ENCODE peak calls at places on chromosomes 13 and 19, in four cellular contexts. X is SK-N-SH, K is H1, B is K562. M is an unnamed sample.
A peak's percentile ranks its signal among the peaks of the same experiment; 100 is the strongest.

GRCh38 chr13:113881614-113882265 is 17.9 kb upstream of the GAS6 start:
- DNase-seq in X (no peak), K (no peak), B (no peak), M (no peak)

GRCh38 chr19:18408053-18408476 is 10.6 kb upstream of the LRRC25 start:
- DNase-seq in X (peak; percentile 62), K (peak; percentile 86), B (peak; percentile 81), M (peak; percentile 74)

GRCh38 chr13:43357435-43358065 is 334.2 kb downstream of the DNAJC15 start:
- DNase-seq in X (no peak), K (no peak), B (no peak), M (no peak)

GRCh38 chr13:33518442-33518841 is 232.9 kb upstream of the STARD13 start:
- DNase-seq in X (no peak), K (no peak), B (no peak), M (no peak)

GRCh38 chr19:29596885-29597525 is 9.1 kb upstream of the POP4 start:
- DNase-seq in X (no peak), K (no peak), B (peak; percentile 45), M (no peak)

GRCh38 chr19:35592226-35592625 is 6.3 kb downstream of the PMIS2 start:
- DNase-seq in X (peak; percentile 41), K (peak; percentile 53), B (peak; percentile 57), M (peak; percentile 40)

GRCh38 chr19:2751438-2751830 is 11.6 kb upstream of the SLC39A3 start:
- DNase-seq in X (no peak), K (no peak), B (no peak), M (no peak)

GRCh38 chr19:2487090-2487489 is 11.2 kb downstream of the GADD45B start:
- DNase-seq in X (no peak), K (no peak), B (no peak), M (no peak)

GRCh38 chr13:50149143-50149703 is 134.0 kb downstream of the KCNRG start:
- DNase-seq in X (no peak), K (no peak), B (no peak), M (no peak)

GRCh38 chr13:110109910-110110309 is 197.0 kb downstream of the COL4A1 start:
- DNase-seq in X (no peak), K (no peak), B (no peak), M (no peak)

GRCh38 chr19:2507109-2507508 is 31.2 kb downstream of the GADD45B start:
- DNase-seq in X (no peak), K (no peak), B (peak; percentile 45), M (no peak)

GRCh38 chr13:97121894-97122293 is 100.2 kb upstream of the MBNL2 start:
- DNase-seq in X (no peak), K (no peak), B (no peak), M (no peak)

GRCh38 chr19:3441089-3441985 is 39.0 kb downstream of the SMIM24 start:
- DNase-seq in X (no peak), K (no peak), B (no peak), M (no peak)

GRCh38 chr13:113318956-113319355 is 21.9 kb downstream of the LAMP1 start:
- DNase-seq in X (no peak), K (no peak), B (no peak), M (no peak)

GRCh38 chr13:112056284-112056727 is 10.6 kb upstream of the SOX1 start:
- DNase-seq in X (peak; percentile 38), K (peak; percentile 79), B (no peak), M (peak; percentile 71)

GRCh38 chr13:40662866-40663265 is 3.6 kb downstream of the FOXO1 start:
- DNase-seq in X (no peak), K (no peak), B (no peak), M (no peak)

GRCh38 chr13:42990991-42991891 is 800 bp downstream of the EPSTI1 start:
- DNase-seq in X (no peak), K (no peak), B (no peak), M (no peak)

GRCh38 chr19:41327076-41327475 is 17.1 kb downstream of the CCDC97 start:
- DNase-seq in X (no peak), K (no peak), B (no peak), M (no peak)

GRCh38 chr13:66353664-66354063 is 876.5 kb downstream of the PCDH9 start:
- DNase-seq in X (no peak), K (no peak), B (peak; percentile 3), M (no peak)

GRCh38 chr13:32033744-32034143 is 2.2 kb downstream of the FRY start:
- DNase-seq in X (no peak), K (no peak), B (no peak), M (no peak)

GRCh38 chr13:98450495-98451167 is 126.3 kb downstream of the STK24 start:
- DNase-seq in X (no peak), K (no peak), B (no peak), M (no peak)

GRCh38 chr13:85675508-85675907 is 123.7 kb downstream of the SLITRK6 start:
- DNase-seq in X (no peak), K (no peak), B (no peak), M (no peak)

GRCh38 chr19:33125929-33126388 is 6.0 kb upstream of the WDR88 start:
- DNase-seq in X (peak; percentile 81), K (peak; percentile 58), B (peak; percentile 75), M (peak; percentile 45)

GRCh38 chr13:112007191-112007590 is 59.8 kb upstream of the SOX1 start:
- DNase-seq in X (no peak), K (no peak), B (no peak), M (no peak)

GRCh38 chr13:37618554-37618953 is 20.0 kb upstream of the POSTN start:
- DNase-seq in X (no peak), K (no peak), B (no peak), M (no peak)

GRCh38 chr19:6551607-6552450 is 21.0 kb downstream of the TNFSF9 start:
- DNase-seq in X (peak; percentile 70), K (peak; percentile 86), B (peak; percentile 74), M (peak; percentile 82)

DNA sequence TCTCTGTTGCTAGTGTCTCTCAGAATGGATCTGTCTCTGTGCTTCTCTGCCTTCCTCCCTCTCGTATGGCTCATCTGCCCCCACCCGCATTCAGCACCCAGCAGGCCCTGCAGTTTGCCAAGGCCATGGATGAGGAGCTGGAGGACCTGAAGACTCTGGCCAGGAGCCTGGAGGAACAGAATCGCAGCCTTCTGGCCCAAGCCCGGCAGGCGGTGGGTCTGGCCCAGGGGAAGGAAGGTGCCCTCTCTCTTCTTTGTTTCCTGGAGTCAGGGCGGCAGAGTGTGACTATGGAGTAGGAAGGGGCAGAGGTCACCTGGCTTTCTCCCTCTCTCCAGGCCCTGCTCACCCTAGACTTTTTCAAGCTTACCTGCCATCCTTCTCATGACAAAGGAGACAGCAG is 10.9 kb downstream of the KASH5 start:
- DNase-seq in X (no peak), K (no peak), B (no peak), M (no peak)
- TF ChIP-seq TEAD4 in X (no peak), K (no peak), B (no peak), M (no peak)

GRCh38 chr19:16527971-16528521 is 14.2 kb downstream of the CHERP start:
- DNase-seq in X (peak; percentile 61), K (peak; percentile 70), B (peak; percentile 48), M (peak; percentile 59)
- TF ChIP-seq TEAD4 in X (no peak), K (no peak), B (no peak), M (no peak)

DNA sequence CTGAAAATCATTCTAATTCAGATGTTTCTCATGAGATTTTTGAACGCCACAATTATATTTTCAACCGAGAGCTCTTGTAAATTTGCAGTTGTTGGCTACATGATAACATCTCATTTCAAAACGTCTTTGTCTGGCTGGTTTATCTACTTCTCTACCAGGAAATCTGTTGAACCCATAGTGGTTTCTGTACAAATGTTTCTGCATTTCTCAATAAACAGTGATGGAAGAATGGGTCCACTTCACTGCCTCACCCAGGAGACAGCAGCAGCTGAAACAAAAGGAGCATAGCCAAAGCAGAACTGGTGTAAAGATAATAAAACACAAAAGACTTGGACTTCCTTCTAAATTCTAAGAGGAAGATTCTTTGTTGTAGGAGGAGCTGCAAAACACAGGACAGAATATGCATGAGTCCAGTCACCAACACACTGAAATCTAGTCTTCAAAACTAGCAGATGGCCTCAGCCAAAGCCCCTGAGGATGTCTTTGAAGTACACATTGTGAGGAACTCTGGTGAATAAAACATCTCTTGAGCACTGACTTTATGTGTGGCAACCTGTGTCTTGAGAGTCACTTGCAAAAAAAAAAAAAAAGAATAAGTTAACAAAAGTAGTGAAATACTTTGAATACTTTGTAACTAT is 68.6 kb upstream of the FGF14 start:
- DNase-seq in X (no peak), K (no peak), B (no peak), M (no peak)
- TF ChIP-seq TEAD4 in X (no peak), K (no peak), B (no peak), M (no peak)

DNA sequence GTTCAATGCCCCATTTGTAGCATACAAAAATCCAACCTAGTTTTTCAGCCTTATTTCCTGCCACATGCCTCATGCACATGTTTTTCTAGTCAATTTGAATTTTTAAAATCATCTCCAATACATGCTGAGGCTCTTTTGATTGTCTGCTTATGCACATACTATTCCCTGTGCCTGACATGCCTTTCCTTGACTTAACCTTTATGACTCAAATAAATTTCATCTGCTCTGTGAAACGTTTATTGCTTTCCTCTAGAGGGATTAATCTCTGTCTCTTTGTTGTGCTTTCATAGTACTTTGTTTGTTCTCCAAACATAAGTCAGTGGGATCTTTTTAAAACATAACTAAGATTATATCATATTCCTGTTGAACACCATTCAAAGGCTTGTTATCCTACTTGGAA is 346.7 kb downstream of the FGF14 start:
- DNase-seq in X (no peak), K (no peak), B (no peak), M (no peak)
- TF ChIP-seq TEAD4 in X (no peak), K (no peak), B (no peak), M (no peak)